ENCODE peak calls at places on chromosomes 13 and 19, in five cellular contexts. One of them, this sample, is unnamed.

GRCh38 chr19:49223472-49223871 is 65.9 kb downstream of the TRPM4 start:
- DNase-seq in AG04450: no peak
- DNase-seq in stomach: no peak
- DNase-seq in heart right ventricle: no peak
- DNase-seq in WERI-Rb-1: no peak
- DNase-seq in this sample: no peak

GRCh38 chr13:51636349-51636890 is 52.2 kb downstream of the WDFY2 start:
- DNase-seq in WERI-Rb-1: no peak
- DNase-seq in stomach: peak
- DNase-seq in AG04450: no peak
- DNase-seq in heart right ventricle: no peak
- DNase-seq in this sample: no peak

GRCh38 chr19:46753420-46754155 is 7.3 kb upstream of the STRN4 start:
- DNase-seq in WERI-Rb-1: peak
- DNase-seq in heart right ventricle: peak
- DNase-seq in AG04450: no peak
- DNase-seq in stomach: peak
- DNase-seq in this sample: peak

GRCh38 chr19:1574354-1574753 is 6.2 kb upstream of the MEX3D start:
- DNase-seq in stomach: no peak
- DNase-seq in WERI-Rb-1: no peak
- DNase-seq in heart right ventricle: no peak
- DNase-seq in AG04450: no peak
- DNase-seq in this sample: no peak

GRCh38 chr13:98739023-98739422 is 13.4 kb downstream of the SLC15A1 start:
- DNase-seq in WERI-Rb-1: no peak
- DNase-seq in heart right ventricle: no peak
- DNase-seq in stomach: no peak
- DNase-seq in AG04450: no peak
- DNase-seq in this sample: no peak

GRCh38 chr19:6374179-6374709 is 1.5 kb downstream of the PSPN start:
- DNase-seq in stomach: no peak
- DNase-seq in AG04450: no peak
- DNase-seq in WERI-Rb-1: no peak
- DNase-seq in heart right ventricle: no peak
- DNase-seq in this sample: peak

GRCh38 chr13:91017669-91018053 is 329.8 kb upstream of the MIR17HG start:
- DNase-seq in WERI-Rb-1: peak
- DNase-seq in stomach: no peak
- DNase-seq in heart right ventricle: no peak
- DNase-seq in AG04450: no peak
- DNase-seq in this sample: no peak

GRCh38 chr19:7622933-7623685 is 6.2 kb downstream of the XAB2 start:
- DNase-seq in stomach: no peak
- DNase-seq in AG04450: no peak
- DNase-seq in heart right ventricle: no peak
- DNase-seq in WERI-Rb-1: no peak
- DNase-seq in this sample: no peak

GRCh38 chr13:99931462-99931861 is 40.1 kb downstream of the ZIC5 start:
- DNase-seq in heart right ventricle: no peak
- DNase-seq in AG04450: no peak
- DNase-seq in stomach: no peak
- DNase-seq in WERI-Rb-1: no peak
- DNase-seq in this sample: no peak

GRCh38 chr19:12720851-12721655 is 2.7 kb downstream of the TNPO2 start:
- DNase-seq in heart right ventricle: peak
- DNase-seq in WERI-Rb-1: no peak
- DNase-seq in stomach: no peak
- DNase-seq in AG04450: no peak
- DNase-seq in this sample: peak

GRCh38 chr19:55528030-55528801 is 8.7 kb downstream of the SBK2 start:
- DNase-seq in stomach: no peak
- DNase-seq in heart right ventricle: no peak
- DNase-seq in AG04450: no peak
- DNase-seq in WERI-Rb-1: peak
- DNase-seq in this sample: no peak

GRCh38 chr19:33772102-33772857 is 24.4 kb upstream of the KCTD15 start:
- DNase-seq in heart right ventricle: no peak
- DNase-seq in stomach: no peak
- DNase-seq in AG04450: no peak
- DNase-seq in WERI-Rb-1: no peak
- DNase-seq in this sample: no peak

GRCh38 chr19:1063030-1063908 is 3.7 kb upstream of the ARHGAP45 start:
- DNase-seq in heart right ventricle: no peak
- DNase-seq in stomach: no peak
- DNase-seq in AG04450: no peak
- DNase-seq in WERI-Rb-1: peak
- DNase-seq in this sample: no peak

GRCh38 chr19:40611900-40612698 is 10.9 kb downstream of the LTBP4 start:
- DNase-seq in WERI-Rb-1: no peak
- DNase-seq in heart right ventricle: no peak
- DNase-seq in AG04450: no peak
- DNase-seq in stomach: no peak
- DNase-seq in this sample: no peak

GRCh38 chr13:113166266-113166665 is 7.8 kb downstream of the PROZ start:
- DNase-seq in WERI-Rb-1: no peak
- DNase-seq in AG04450: no peak
- DNase-seq in stomach: no peak
- DNase-seq in heart right ventricle: no peak
- DNase-seq in this sample: no peak

GRCh38 chr19:54518844-54519243 is 16.2 kb downstream of the LAIR2 start:
- DNase-seq in AG04450: no peak
- DNase-seq in heart right ventricle: no peak
- DNase-seq in stomach: no peak
- DNase-seq in WERI-Rb-1: no peak
- DNase-seq in this sample: peak

GRCh38 chr19:47901370-47901769 is 15.3 kb upstream of the SULT2A1 start:
- DNase-seq in WERI-Rb-1: no peak
- DNase-seq in heart right ventricle: no peak
- DNase-seq in AG04450: no peak
- DNase-seq in stomach: no peak
- DNase-seq in this sample: no peak

GRCh38 chr19:16627194-16627927 is 643 bp downstream of the MED26 start:
- DNase-seq in heart right ventricle: no peak
- DNase-seq in WERI-Rb-1: no peak
- DNase-seq in stomach: no peak
- DNase-seq in AG04450: no peak
- DNase-seq in this sample: no peak

GRCh38 chr13:72458701-72459100 is 268.7 kb downstream of the MZT1 start:
- DNase-seq in AG04450: no peak
- DNase-seq in stomach: no peak
- DNase-seq in heart right ventricle: no peak
- DNase-seq in WERI-Rb-1: no peak
- DNase-seq in this sample: no peak

GRCh38 chr13:25860862-25861261 is 191.0 kb downstream of the SHISA2 start:
- DNase-seq in heart right ventricle: no peak
- DNase-seq in stomach: no peak
- DNase-seq in WERI-Rb-1: no peak
- DNase-seq in AG04450: no peak
- DNase-seq in this sample: no peak

GRCh38 chr19:19215792-19216191 is 4.0 kb downstream of the NCAN start:
- DNase-seq in AG04450: no peak
- DNase-seq in WERI-Rb-1: no peak
- DNase-seq in stomach: no peak
- DNase-seq in heart right ventricle: no peak
- DNase-seq in this sample: no peak

GRCh38 chr13:48072787-48073186 is 22.1 kb downstream of the MED4 start:
- DNase-seq in heart right ventricle: no peak
- DNase-seq in stomach: no peak
- DNase-seq in AG04450: no peak
- DNase-seq in WERI-Rb-1: no peak
- DNase-seq in this sample: no peak

GRCh38 chr19:52689804-52690394 is 44.9 kb downstream of the ZNF611 start:
- DNase-seq in WERI-Rb-1: peak
- DNase-seq in AG04450: no peak
- DNase-seq in stomach: peak
- DNase-seq in heart right ventricle: peak
- DNase-seq in this sample: peak

GRCh38 chr13:44609137-44609536 is 33.0 kb upstream of the TSC22D1 start:
- DNase-seq in WERI-Rb-1: no peak
- DNase-seq in stomach: no peak
- DNase-seq in heart right ventricle: no peak
- DNase-seq in AG04450: no peak
- DNase-seq in this sample: no peak

GRCh38 chr19:20423381-20424207 is 142.0 kb downstream of the ZNF737 start:
- DNase-seq in AG04450: no peak
- DNase-seq in heart right ventricle: peak
- DNase-seq in WERI-Rb-1: no peak
- DNase-seq in stomach: peak
- DNase-seq in this sample: peak

GRCh38 chr19:5137571-5138124 is 168.7 kb downstream of the KDM4B start:
- DNase-seq in AG04450: no peak
- DNase-seq in stomach: no peak
- DNase-seq in heart right ventricle: no peak
- DNase-seq in WERI-Rb-1: peak
- DNase-seq in this sample: no peak

GRCh38 chr13:51714663-51715168 is 89.2 kb downstream of the DHRS12 start:
- DNase-seq in AG04450: peak
- DNase-seq in WERI-Rb-1: no peak
- DNase-seq in heart right ventricle: no peak
- DNase-seq in stomach: no peak
- DNase-seq in this sample: no peak

GRCh38 chr13:112769615-112770014 is 79.8 kb downstream of the ATP11A start:
- DNase-seq in WERI-Rb-1: no peak
- DNase-seq in heart right ventricle: no peak
- DNase-seq in AG04450: no peak
- DNase-seq in stomach: no peak
- DNase-seq in this sample: no peak

DNA sequence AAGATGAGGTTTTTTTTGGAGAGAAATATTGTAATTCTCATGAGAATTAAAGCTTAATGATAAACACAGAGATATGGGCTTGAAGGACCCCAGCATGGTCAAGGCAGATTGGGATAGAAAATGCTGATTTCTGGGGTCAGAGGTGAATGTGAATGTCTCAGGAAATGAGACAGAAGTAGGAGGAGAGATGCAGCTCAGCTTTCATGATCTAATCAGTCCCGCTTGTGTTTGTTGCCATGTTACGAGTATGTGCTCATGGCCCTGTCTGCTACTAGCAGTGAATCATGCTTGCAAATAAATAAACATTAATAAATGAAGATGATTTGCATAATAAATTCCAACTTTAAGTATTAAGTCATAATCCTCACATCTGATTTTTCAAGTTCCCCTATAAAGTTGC is 23.0 kb upstream of the NDFIP2 start:
- DNase-seq in AG04450: peak
- DNase-seq in heart right ventricle: no peak
- DNase-seq in stomach: no peak
- DNase-seq in WERI-Rb-1: no peak
- DNase-seq in this sample: no peak
- TF ChIP-seq CTCF in AG04450: no peak
- TF ChIP-seq CTCF in heart right ventricle: no peak
- TF ChIP-seq CTCF in stomach: no peak
- TF ChIP-seq CTCF in WERI-Rb-1: no peak
- TF ChIP-seq CTCF in this sample: no peak

DNA sequence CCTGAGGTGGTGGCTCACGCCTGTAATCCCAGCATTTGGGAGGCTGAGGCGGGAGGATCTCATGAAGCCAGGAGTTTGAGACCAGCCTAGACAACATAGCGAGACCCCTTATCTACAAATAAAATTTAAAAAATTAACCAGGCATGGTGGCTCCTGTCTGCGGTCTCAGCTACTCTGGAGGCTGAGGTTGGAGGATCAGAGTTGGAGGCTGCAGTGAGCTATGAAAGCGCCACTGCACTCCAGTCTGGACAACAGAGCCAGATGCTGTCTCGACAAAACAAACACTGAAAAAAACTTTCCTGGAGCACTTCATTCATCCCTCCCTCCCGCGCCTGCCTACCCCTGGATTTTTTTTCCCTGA is 665 bp upstream of the ATG4D start:
- DNase-seq in heart right ventricle: no peak
- DNase-seq in stomach: no peak
- DNase-seq in AG04450: no peak
- DNase-seq in WERI-Rb-1: no peak
- DNase-seq in this sample: no peak
- H3K4me3 ChIP-seq in heart right ventricle: peak
- H3K4me3 ChIP-seq in stomach: peak
- H3K4me3 ChIP-seq in AG04450: no peak
- H3K4me3 ChIP-seq in WERI-Rb-1: peak
- H3K4me3 ChIP-seq in this sample: peak

GRCh38 chr13:58024103-58024502 is 392.6 kb downstream of the PCDH17 start:
- DNase-seq in AG04450: no peak
- DNase-seq in WERI-Rb-1: no peak
- DNase-seq in heart right ventricle: no peak
- DNase-seq in stomach: no peak
- DNase-seq in this sample: no peak

DNA sequence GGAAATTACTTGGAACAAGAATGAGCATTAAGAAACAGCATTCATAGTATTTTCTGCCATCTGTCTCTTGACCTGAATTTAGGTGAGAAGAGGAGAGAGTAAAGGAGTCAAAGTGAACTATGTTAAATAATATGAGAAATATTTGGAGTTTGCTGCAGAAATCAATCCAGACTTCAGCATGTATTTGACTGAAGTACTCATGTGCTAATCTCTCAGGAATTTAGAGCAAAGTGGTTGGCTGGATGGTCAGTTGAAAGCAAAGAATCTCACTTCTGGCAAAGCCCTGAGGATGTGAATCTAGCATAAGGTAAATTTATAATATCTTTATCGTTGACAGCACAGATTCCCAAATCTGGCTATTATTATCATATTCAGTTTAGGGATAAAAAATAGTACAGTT is 394.3 kb downstream of the PCDH17 start:
- DNase-seq in WERI-Rb-1: no peak
- DNase-seq in stomach: no peak
- DNase-seq in heart right ventricle: no peak
- DNase-seq in AG04450: no peak
- DNase-seq in this sample: no peak
- TF ChIP-seq CTCF in WERI-Rb-1: no peak
- TF ChIP-seq CTCF in stomach: no peak
- TF ChIP-seq CTCF in heart right ventricle: no peak
- TF ChIP-seq CTCF in AG04450: no peak
- TF ChIP-seq CTCF in this sample: no peak

GRCh38 chr19:14058182-14059092 is 3.4 kb downstream of the PALM3 start:
- DNase-seq in heart right ventricle: no peak
- DNase-seq in WERI-Rb-1: no peak
- DNase-seq in stomach: no peak
- DNase-seq in AG04450: no peak
- DNase-seq in this sample: no peak
- H3K4me3 ChIP-seq in heart right ventricle: no peak
- H3K4me3 ChIP-seq in WERI-Rb-1: peak
- H3K4me3 ChIP-seq in stomach: peak
- H3K4me3 ChIP-seq in AG04450: peak
- H3K4me3 ChIP-seq in this sample: no peak

GRCh38 chr13:38045278-38046048 is 175.9 kb upstream of the TRPC4 start:
- DNase-seq in stomach: no peak
- DNase-seq in heart right ventricle: no peak
- DNase-seq in WERI-Rb-1: peak
- DNase-seq in AG04450: no peak
- DNase-seq in this sample: no peak
- TF ChIP-seq CTCF in stomach: no peak
- TF ChIP-seq CTCF in heart right ventricle: peak
- TF ChIP-seq CTCF in WERI-Rb-1: peak
- TF ChIP-seq CTCF in AG04450: peak
- TF ChIP-seq CTCF in this sample: no peak

GRCh38 chr13:109246001-109246400 is 540.4 kb downstream of the IRS2 start:
- DNase-seq in stomach: no peak
- DNase-seq in WERI-Rb-1: peak
- DNase-seq in AG04450: no peak
- DNase-seq in heart right ventricle: no peak
- DNase-seq in this sample: no peak
- H3K4me3 ChIP-seq in stomach: no peak
- H3K4me3 ChIP-seq in WERI-Rb-1: no peak
- H3K4me3 ChIP-seq in AG04450: no peak
- H3K4me3 ChIP-seq in heart right ventricle: no peak
- H3K4me3 ChIP-seq in this sample: no peak

GRCh38 chr19:41861098-41861768 is 1.2 kb downstream of the RPS19 start:
- DNase-seq in WERI-Rb-1: no peak
- DNase-seq in stomach: no peak
- DNase-seq in AG04450: no peak
- DNase-seq in heart right ventricle: no peak
- DNase-seq in this sample: no peak
- TF ChIP-seq CTCF in WERI-Rb-1: no peak
- TF ChIP-seq CTCF in stomach: no peak
- TF ChIP-seq CTCF in AG04450: no peak
- TF ChIP-seq CTCF in heart right ventricle: no peak
- TF ChIP-seq CTCF in this sample: no peak